ENCODE peak calls at places on chromosomes 2 and 18, in eight cellular contexts. E is effector memory CD8-positive, alpha-beta T cell; X is heart right ventricle; Z is amygdala; O is activated T-cell treated with anti-CD3 and anti-CD28 coated beads for 1 hour; C is A549; H is mucosa of gallbladder; Q is sciatic nerve. M is an unnamed sample.
A peak's percentile ranks its signal among the peaks of the same experiment; 100 is the strongest.

GRCh38 chr18:75644871-75645270 is 217.4 kb upstream of the SMIM21 start:
- DNase-seq in E (no peak), X (no peak), Z (no peak), O (no peak), C (no peak), H (no peak), Q (no peak), M (no peak)

GRCh38 chr2:113981404-113982134 is 91.7 kb downstream of the ACTR3 start:
- DNase-seq in E (no peak), X (no peak), Z (no peak), O (no peak), C (no peak), H (no peak), Q (no peak), M (no peak)

GRCh38 chr2:215657844-215658243 is 222.0 kb upstream of the FN1 start:
- DNase-seq in E (no peak), X (no peak), Z (no peak), O (no peak), C (no peak), H (no peak), Q (no peak), M (peak; percentile 80)

GRCh38 chr2:159605441-159606178 is 10.7 kb downstream of the BAZ2B start:
- DNase-seq in E (no peak), X (no peak), Z (no peak), O (no peak), C (no peak), H (no peak), Q (no peak), M (no peak)

GRCh38 chr2:26521054-26521912 is 43.4 kb upstream of the OTOF start:
- DNase-seq in E (no peak), X (no peak), Z (no peak), O (no peak), C (peak; percentile 83), H (no peak), Q (no peak), M (no peak)

GRCh38 chr18:13026583-13027270 is 35.6 kb downstream of the CEP192 start:
- DNase-seq in E (no peak), X (no peak), Z (no peak), O (no peak), C (no peak), H (no peak), Q (no peak), M (no peak)

GRCh38 chr2:187617925-187618324 is 63.7 kb upstream of the TFPI start:
- DNase-seq in E (no peak), X (no peak), Z (no peak), O (no peak), C (no peak), H (no peak), Q (no peak), M (no peak)

GRCh38 chr2:39266139-39266805 is 22.5 kb upstream of the CDKL4 start:
- DNase-seq in E (no peak), X (no peak), Z (no peak), O (no peak), C (no peak), H (no peak), Q (no peak), M (no peak)

GRCh38 chr2:130355181-130355577 is 677 bp upstream of the PTPN18 start:
- DNase-seq in E (no peak), X (no peak), Z (no peak), O (no peak), C (no peak), H (no peak), Q (no peak), M (no peak)